ENCODE peak calls at places on chromosomes 12 and 14, in nine cellular contexts. One of them, this sample, is unnamed.

GRCh38 chr12:111451649-111452129 is 46.0 kb downstream of the SH2B3 start:
- DNase-seq in PC-9: no peak
- DNase-seq in MM.1S: peak; percentile 33
- DNase-seq in HCT116: peak; percentile 24
- DNase-seq in Karpas-422: peak; percentile 82
- DNase-seq in GM23338: peak; percentile 52
- DNase-seq in hepatocyte: peak; percentile 58
- DNase-seq in OCI-LY7: peak; percentile 68
- DNase-seq in GM23248: peak; percentile 67
- DNase-seq in this sample: peak; percentile 72

GRCh38 chr12:1994429-1995143 is 9.7 kb downstream of the DCP1B start:
- DNase-seq in PC-9: no peak
- DNase-seq in MM.1S: no peak
- DNase-seq in HCT116: no peak
- DNase-seq in Karpas-422: no peak
- DNase-seq in GM23338: peak; percentile 33
- DNase-seq in hepatocyte: no peak
- DNase-seq in OCI-LY7: no peak
- DNase-seq in GM23248: no peak
- DNase-seq in this sample: no peak

GRCh38 chr14:71588028-71588427 is 344.2 kb upstream of the RGS6 start:
- DNase-seq in PC-9: no peak
- DNase-seq in MM.1S: no peak
- DNase-seq in HCT116: no peak
- DNase-seq in Karpas-422: no peak
- DNase-seq in GM23338: no peak
- DNase-seq in hepatocyte: peak; percentile 11
- DNase-seq in OCI-LY7: no peak
- DNase-seq in GM23248: peak; percentile 80
- DNase-seq in this sample: no peak

GRCh38 chr12:127411981-127412380 is 855.0 kb upstream of the TMEM132C start:
- DNase-seq in PC-9: no peak
- DNase-seq in MM.1S: no peak
- DNase-seq in HCT116: no peak
- DNase-seq in Karpas-422: no peak
- DNase-seq in GM23338: no peak
- DNase-seq in hepatocyte: no peak
- DNase-seq in OCI-LY7: no peak
- DNase-seq in GM23248: no peak
- DNase-seq in this sample: no peak

GRCh38 chr14:100020623-100021022 is 44.6 kb upstream of the EVL start:
- DNase-seq in PC-9: no peak
- DNase-seq in MM.1S: no peak
- DNase-seq in HCT116: no peak
- DNase-seq in Karpas-422: no peak
- DNase-seq in GM23338: no peak
- DNase-seq in hepatocyte: no peak
- DNase-seq in OCI-LY7: no peak
- DNase-seq in GM23248: no peak
- DNase-seq in this sample: no peak

GRCh38 chr12:11814362-11814761 is 164.9 kb downstream of the ETV6 start:
- DNase-seq in PC-9: no peak
- DNase-seq in MM.1S: no peak
- DNase-seq in HCT116: no peak
- DNase-seq in Karpas-422: no peak
- DNase-seq in GM23338: no peak
- DNase-seq in hepatocyte: peak; percentile 34
- DNase-seq in OCI-LY7: no peak
- DNase-seq in GM23248: peak; percentile 91
- DNase-seq in this sample: peak; percentile 54

GRCh38 chr12:124410354-124411175 is 115.7 kb downstream of the RFLNA start:
- DNase-seq in PC-9: peak; percentile 20
- DNase-seq in MM.1S: no peak
- DNase-seq in HCT116: no peak
- DNase-seq in Karpas-422: no peak
- DNase-seq in GM23338: no peak
- DNase-seq in hepatocyte: no peak
- DNase-seq in OCI-LY7: no peak
- DNase-seq in GM23248: peak; percentile 44
- DNase-seq in this sample: no peak

GRCh38 chr12:53063708-53064612 is 14.1 kb downstream of the TNS2 start:
- DNase-seq in PC-9: no peak
- DNase-seq in MM.1S: no peak
- DNase-seq in HCT116: no peak
- DNase-seq in Karpas-422: no peak
- DNase-seq in GM23338: no peak
- DNase-seq in hepatocyte: peak; percentile 15
- DNase-seq in OCI-LY7: no peak
- DNase-seq in GM23248: peak; percentile 93
- DNase-seq in this sample: no peak

GRCh38 chr12:108594-108993 is 42.0 kb downstream of the IQSEC3 start:
- DNase-seq in PC-9: peak; percentile 33
- DNase-seq in MM.1S: no peak
- DNase-seq in HCT116: no peak
- DNase-seq in Karpas-422: no peak
- DNase-seq in GM23338: no peak
- DNase-seq in hepatocyte: no peak
- DNase-seq in OCI-LY7: no peak
- DNase-seq in GM23248: no peak
- DNase-seq in this sample: no peak

GRCh38 chr12:77835982-77836381 is 5.3 kb downstream of the NAV3 start:
- DNase-seq in PC-9: no peak
- DNase-seq in MM.1S: no peak
- DNase-seq in HCT116: no peak
- DNase-seq in Karpas-422: no peak
- DNase-seq in GM23338: no peak
- DNase-seq in hepatocyte: no peak
- DNase-seq in OCI-LY7: no peak
- DNase-seq in GM23248: no peak
- DNase-seq in this sample: no peak

GRCh38 chr12:46832084-46832704 is 6.4 kb upstream of the SLC38A4 start:
- DNase-seq in PC-9: no peak
- DNase-seq in MM.1S: no peak
- DNase-seq in HCT116: no peak
- DNase-seq in Karpas-422: no peak
- DNase-seq in GM23338: peak; percentile 87
- DNase-seq in hepatocyte: no peak
- DNase-seq in OCI-LY7: no peak
- DNase-seq in GM23248: no peak
- DNase-seq in this sample: no peak

GRCh38 chr12:23356440-23356839 is 593.0 kb downstream of the SOX5 start:
- DNase-seq in PC-9: no peak
- DNase-seq in MM.1S: no peak
- DNase-seq in HCT116: no peak
- DNase-seq in Karpas-422: no peak
- DNase-seq in GM23338: no peak
- DNase-seq in hepatocyte: no peak
- DNase-seq in OCI-LY7: no peak
- DNase-seq in GM23248: no peak
- DNase-seq in this sample: no peak

GRCh38 chr14:91295276-91295845 is 50.9 kb upstream of the GPR68 start:
- DNase-seq in PC-9: no peak
- DNase-seq in MM.1S: no peak
- DNase-seq in HCT116: no peak
- DNase-seq in Karpas-422: no peak
- DNase-seq in GM23338: no peak
- DNase-seq in hepatocyte: no peak
- DNase-seq in OCI-LY7: no peak
- DNase-seq in GM23248: no peak
- DNase-seq in this sample: no peak

GRCh38 chr12:132953771-132954170 is 2.3 kb downstream of the ZNF605 start:
- DNase-seq in PC-9: no peak
- DNase-seq in MM.1S: no peak
- DNase-seq in HCT116: no peak
- DNase-seq in Karpas-422: no peak
- DNase-seq in GM23338: no peak
- DNase-seq in hepatocyte: no peak
- DNase-seq in OCI-LY7: no peak
- DNase-seq in GM23248: no peak
- DNase-seq in this sample: no peak

DNA sequence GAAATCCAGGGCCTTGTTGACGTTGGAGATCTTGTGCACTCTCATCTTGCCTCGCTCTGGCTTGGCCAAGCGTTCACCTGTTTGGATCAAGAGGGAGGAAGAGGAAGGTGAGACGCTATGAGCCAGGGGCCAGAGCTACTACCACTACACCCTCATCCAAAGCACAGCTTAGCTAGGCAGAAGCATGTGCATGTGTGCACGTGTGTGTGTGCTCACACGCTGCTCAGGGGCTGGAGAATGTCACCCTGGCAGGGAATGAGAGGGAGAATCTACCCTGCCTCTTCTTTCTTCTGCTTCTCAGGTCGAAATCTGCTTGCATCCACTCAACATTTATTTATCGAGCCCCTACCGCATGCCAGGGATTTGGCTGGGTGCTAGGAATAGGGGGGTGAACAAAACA is 58.1 kb downstream of the ACTN1 start:
- DNase-seq in PC-9: no peak
- DNase-seq in MM.1S: no peak
- DNase-seq in HCT116: no peak
- DNase-seq in Karpas-422: no peak
- DNase-seq in GM23338: no peak
- DNase-seq in hepatocyte: no peak
- DNase-seq in OCI-LY7: no peak
- DNase-seq in GM23248: no peak
- DNase-seq in this sample: no peak
- H3K27ac ChIP-seq in PC-9: no peak overlapping the region
- H3K27ac ChIP-seq in MM.1S: no peak overlapping the region
- H3K27ac ChIP-seq in HCT116: no peak overlapping the region
- H3K27ac ChIP-seq in Karpas-422: no peak overlapping the region
- H3K27ac ChIP-seq in GM23338: no peak overlapping the region
- H3K27ac ChIP-seq in hepatocyte: no peak overlapping the region
- H3K27ac ChIP-seq in OCI-LY7: no peak overlapping the region
- H3K27ac ChIP-seq in GM23248: no peak overlapping the region
- H3K27ac ChIP-seq in this sample: no peak overlapping the region

DNA sequence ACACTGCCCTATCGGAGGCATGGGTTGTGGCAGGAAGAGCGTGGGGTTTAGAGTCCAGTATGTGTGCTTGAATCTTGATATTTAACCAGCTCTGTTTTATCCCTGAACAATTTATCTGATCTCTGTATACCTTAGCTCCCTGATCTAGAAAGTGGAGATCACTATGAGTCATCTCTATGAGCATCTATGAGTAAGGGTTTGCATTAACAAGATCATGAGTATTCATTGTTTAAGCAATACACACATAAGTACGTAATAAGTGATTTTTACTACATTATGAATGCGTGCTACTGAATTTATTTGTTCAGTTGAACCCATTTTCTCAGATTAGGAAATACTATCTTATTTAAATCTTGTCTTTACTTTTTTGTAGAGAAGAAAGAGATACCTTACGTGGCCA is 49.4 kb downstream of the GPATCH2L start:
- DNase-seq in PC-9: no peak
- DNase-seq in MM.1S: no peak
- DNase-seq in HCT116: no peak
- DNase-seq in Karpas-422: no peak
- DNase-seq in GM23338: no peak
- DNase-seq in hepatocyte: no peak
- DNase-seq in OCI-LY7: no peak
- DNase-seq in GM23248: peak; percentile 88
- DNase-seq in this sample: peak; percentile 91
- H3K4me2 ChIP-seq in PC-9: no peak overlapping the region
- H3K4me2 ChIP-seq in MM.1S: no peak overlapping the region
- H3K4me2 ChIP-seq in HCT116: no peak overlapping the region
- H3K4me2 ChIP-seq in Karpas-422: no peak overlapping the region
- H3K4me2 ChIP-seq in GM23338: no peak overlapping the region
- H3K4me2 ChIP-seq in hepatocyte: no peak overlapping the region
- H3K4me2 ChIP-seq in OCI-LY7: no peak overlapping the region
- H3K4me2 ChIP-seq in GM23248: no peak overlapping the region
- H3K4me2 ChIP-seq in this sample: peak overlapping the region; percentile 53

GRCh38 chr14:61474021-61474420 is 152.6 kb downstream of the PRKCH start:
- DNase-seq in PC-9: no peak
- DNase-seq in MM.1S: no peak
- DNase-seq in HCT116: no peak
- DNase-seq in Karpas-422: peak; percentile 50
- DNase-seq in GM23338: no peak
- DNase-seq in hepatocyte: no peak
- DNase-seq in OCI-LY7: no peak
- DNase-seq in GM23248: no peak
- DNase-seq in this sample: no peak
- H3K9me2 ChIP-seq in PC-9: no peaks in the 10 kb centered on the region
- H3K9me2 ChIP-seq in MM.1S: no peaks in the 10 kb centered on the region
- H3K9me2 ChIP-seq in HCT116: no peaks in the 10 kb centered on the region
- H3K9me2 ChIP-seq in Karpas-422: no peaks in the 10 kb centered on the region
- H3K9me2 ChIP-seq in GM23338: no peaks in the 10 kb centered on the region
- H3K9me2 ChIP-seq in hepatocyte: no peaks in the 10 kb centered on the region
- H3K9me2 ChIP-seq in OCI-LY7: no peaks in the 10 kb centered on the region
- H3K9me2 ChIP-seq in GM23248: no peaks in the 10 kb centered on the region
- H3K9me2 ChIP-seq in this sample: no peaks in the 10 kb centered on the region

DNA sequence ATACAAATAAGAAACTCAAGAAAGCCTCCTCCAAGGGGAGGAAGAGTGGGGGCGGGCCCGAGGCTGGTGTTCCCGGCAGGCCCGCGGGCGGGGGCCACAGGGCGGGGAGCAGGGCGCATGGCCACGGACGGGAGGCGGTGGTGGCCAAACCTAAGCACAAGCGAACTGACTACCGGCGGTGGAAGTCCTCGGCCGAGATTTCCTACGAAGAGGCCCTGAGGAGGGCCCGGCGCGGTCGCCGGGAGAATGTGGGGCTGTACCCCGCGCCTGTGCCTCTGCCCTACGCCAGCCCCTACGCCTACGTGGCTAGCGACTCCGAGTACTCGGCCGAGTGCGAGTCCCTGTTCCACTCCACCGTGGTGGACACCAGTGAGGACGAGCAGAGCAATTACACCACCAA is 8.7 kb downstream of the DACT1 start:
- DNase-seq in PC-9: no peak
- DNase-seq in MM.1S: no peak
- DNase-seq in HCT116: no peak
- DNase-seq in Karpas-422: no peak
- DNase-seq in GM23338: no peak
- DNase-seq in hepatocyte: no peak
- DNase-seq in OCI-LY7: no peak
- DNase-seq in GM23248: no peak
- DNase-seq in this sample: no peak
- H3K27ac ChIP-seq in PC-9: no peak overlapping the region
- H3K27ac ChIP-seq in MM.1S: no peak overlapping the region
- H3K27ac ChIP-seq in HCT116: no peak overlapping the region
- H3K27ac ChIP-seq in Karpas-422: no peak overlapping the region
- H3K27ac ChIP-seq in GM23338: no peak overlapping the region
- H3K27ac ChIP-seq in hepatocyte: no peak overlapping the region
- H3K27ac ChIP-seq in OCI-LY7: no peak overlapping the region
- H3K27ac ChIP-seq in GM23248: no peak overlapping the region
- H3K27ac ChIP-seq in this sample: no peak overlapping the region

DNA sequence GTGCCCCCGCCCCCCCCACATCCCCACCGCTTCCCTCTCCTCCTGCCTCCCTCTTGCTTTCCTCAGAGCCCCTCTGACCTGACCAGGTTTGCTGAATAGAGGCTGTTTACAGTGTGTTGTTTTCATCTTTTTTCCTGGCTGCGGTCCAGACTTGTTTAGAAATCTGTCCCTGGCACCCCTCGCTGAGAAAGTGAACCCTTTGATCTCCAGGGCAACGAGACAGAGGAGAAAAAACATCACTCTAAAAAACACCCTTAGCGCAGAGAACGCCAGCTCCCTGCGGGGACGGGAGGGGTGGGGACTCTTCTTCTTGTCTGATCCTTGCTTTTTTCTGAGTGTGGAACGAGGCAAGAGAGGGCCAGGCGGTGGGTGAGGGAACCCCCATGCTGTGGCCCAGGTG is 22.4 kb downstream of the SDS start:
- DNase-seq in PC-9: no peak
- DNase-seq in MM.1S: no peak
- DNase-seq in HCT116: no peak
- DNase-seq in Karpas-422: no peak
- DNase-seq in GM23338: no peak
- DNase-seq in hepatocyte: no peak
- DNase-seq in OCI-LY7: no peak
- DNase-seq in GM23248: no peak
- DNase-seq in this sample: no peak
- H3K4me2 ChIP-seq in PC-9: no peak overlapping the region
- H3K4me2 ChIP-seq in MM.1S: no peak overlapping the region
- H3K4me2 ChIP-seq in HCT116: no peak overlapping the region
- H3K4me2 ChIP-seq in Karpas-422: no peak overlapping the region
- H3K4me2 ChIP-seq in GM23338: no peak overlapping the region
- H3K4me2 ChIP-seq in hepatocyte: no peak overlapping the region
- H3K4me2 ChIP-seq in OCI-LY7: no peak overlapping the region
- H3K4me2 ChIP-seq in GM23248: no peak overlapping the region
- H3K4me2 ChIP-seq in this sample: no peak overlapping the region